ENCODE peak calls at places on chromosomes 4 and X, in four cellular contexts. One of them, this sample, is unnamed.

GRCh38 chr4:107299646-107300045 is 263.5 kb upstream of the DKK2 start:
- DNase-seq in WERI-Rb-1: no peak
- DNase-seq in body of pancreas: no peak
- DNase-seq in left ventricle myocardium inferior: no peak
- DNase-seq in this sample: no peak

GRCh38 chr4:3420606-3420955 is 21.2 kb upstream of the HGFAC start:
- DNase-seq in WERI-Rb-1: peak
- DNase-seq in body of pancreas: no peak
- DNase-seq in left ventricle myocardium inferior: peak
- DNase-seq in this sample: no peak

GRCh38 chr4:152983774-152984411 is 47.8 kb downstream of the FHDC1 start:
- DNase-seq in WERI-Rb-1: no peak
- DNase-seq in body of pancreas: no peak
- DNase-seq in left ventricle myocardium inferior: no peak
- DNase-seq in this sample: peak

GRCh38 chr4:3494501-3494900 is 31.4 kb downstream of the DOK7 start:
- DNase-seq in WERI-Rb-1: no peak
- DNase-seq in body of pancreas: no peak
- DNase-seq in left ventricle myocardium inferior: no peak
- DNase-seq in this sample: no peak

GRCh38 chr4:141387299-141387698 is 166.6 kb downstream of the ZNF330 start:
- DNase-seq in WERI-Rb-1: no peak
- DNase-seq in body of pancreas: no peak
- DNase-seq in left ventricle myocardium inferior: no peak
- DNase-seq in this sample: no peak

GRCh38 chrX:102067966-102068723 is 57.3 kb upstream of the TCEAL2 start:
- DNase-seq in WERI-Rb-1: no peak
- DNase-seq in body of pancreas: peak
- DNase-seq in left ventricle myocardium inferior: no peak
- DNase-seq in this sample: peak

GRCh38 chr4:68518889-68519288 is 57.2 kb downstream of the UGT2B17 start:
- DNase-seq in WERI-Rb-1: no peak
- DNase-seq in body of pancreas: no peak
- DNase-seq in left ventricle myocardium inferior: no peak
- DNase-seq in this sample: no peak

GRCh38 chrX:13471269-13471668 is 98.1 kb upstream of the EGFL6 start:
- DNase-seq in WERI-Rb-1: peak
- DNase-seq in body of pancreas: no peak
- DNase-seq in left ventricle myocardium inferior: no peak
- DNase-seq in this sample: no peak

GRCh38 chr4:8554555-8555100 is 25.6 kb upstream of the GPR78 start:
- DNase-seq in WERI-Rb-1: no peak
- DNase-seq in body of pancreas: no peak
- DNase-seq in left ventricle myocardium inferior: no peak
- DNase-seq in this sample: no peak

DNA sequence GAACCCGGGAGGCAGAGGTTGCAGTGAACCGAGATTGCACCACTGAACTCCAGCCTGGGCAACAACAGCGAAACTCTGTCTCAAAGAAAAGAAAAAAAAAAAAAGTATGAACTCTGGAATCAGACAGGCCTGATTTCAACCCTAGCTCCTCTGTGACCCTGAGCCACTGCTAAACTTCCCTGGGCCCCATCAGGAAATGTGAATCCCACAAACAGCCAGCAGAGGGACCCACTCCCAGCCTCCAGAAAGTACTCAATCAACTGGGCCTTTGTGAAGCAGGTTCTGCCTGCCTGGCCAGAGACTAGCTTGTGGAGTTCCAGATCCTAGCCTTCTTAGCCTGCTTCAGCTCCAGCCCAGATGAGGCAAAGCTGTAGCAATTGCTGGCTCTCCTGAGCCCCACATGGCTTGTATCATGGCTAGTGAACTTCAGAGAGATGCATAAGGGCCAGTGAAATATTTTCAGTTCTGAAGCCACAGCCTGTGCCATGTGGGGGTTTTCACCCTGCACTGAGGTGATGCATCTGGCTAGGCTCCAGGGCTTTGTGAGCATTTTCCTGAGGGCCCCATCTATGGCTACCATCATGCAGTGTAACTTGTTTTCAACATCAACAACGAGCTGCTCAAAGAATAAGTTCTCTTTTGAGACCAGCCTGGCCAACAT is 7.2 kb upstream of the IDS start:
- DNase-seq in WERI-Rb-1: peak
- DNase-seq in body of pancreas: peak
- DNase-seq in left ventricle myocardium inferior: peak
- DNase-seq in this sample: peak
- TF ChIP-seq CTCF in WERI-Rb-1: peak
- TF ChIP-seq CTCF in body of pancreas: peak
- TF ChIP-seq CTCF in left ventricle myocardium inferior: peak
- TF ChIP-seq CTCF in this sample: peak

GRCh38 chrX:115234220-115234557 is 293 bp upstream of the LRCH2 start:
- DNase-seq in WERI-Rb-1: no peak
- DNase-seq in body of pancreas: no peak
- DNase-seq in left ventricle myocardium inferior: no peak
- DNase-seq in this sample: peak
- H3K4me3 ChIP-seq in WERI-Rb-1: peak
- H3K4me3 ChIP-seq in body of pancreas: no peak
- H3K4me3 ChIP-seq in left ventricle myocardium inferior: peak
- H3K4me3 ChIP-seq in this sample: peak

DNA sequence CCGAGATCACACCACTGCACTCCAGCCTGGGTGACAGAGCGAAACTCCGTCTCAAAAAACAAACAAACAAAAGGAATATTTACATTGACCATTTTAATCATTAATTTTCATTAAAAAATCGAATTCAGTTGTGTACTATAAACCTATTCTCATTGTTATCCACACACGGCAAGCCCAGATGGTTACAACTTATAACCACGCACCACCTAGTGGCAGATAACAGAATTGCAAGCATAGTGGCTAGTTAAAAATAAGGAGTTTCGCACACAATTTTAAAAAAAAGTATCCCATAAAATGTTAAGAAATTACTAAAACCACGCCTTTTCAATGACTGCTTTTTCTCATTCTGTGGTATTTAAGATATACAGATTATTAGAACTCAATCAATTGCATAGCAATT is 25.4 kb downstream of the MBNL3 start:
- DNase-seq in WERI-Rb-1: peak
- DNase-seq in body of pancreas: peak
- DNase-seq in left ventricle myocardium inferior: no peak
- DNase-seq in this sample: peak
- TF ChIP-seq CTCF in WERI-Rb-1: peak
- TF ChIP-seq CTCF in body of pancreas: peak
- TF ChIP-seq CTCF in left ventricle myocardium inferior: peak
- TF ChIP-seq CTCF in this sample: peak

GRCh38 chr4:112518675-112519074 is 2.7 kb upstream of the NEUROG2 start:
- DNase-seq in WERI-Rb-1: no peak
- DNase-seq in body of pancreas: no peak
- DNase-seq in left ventricle myocardium inferior: no peak
- DNase-seq in this sample: no peak

GRCh38 chr4:112516076-112516385 is at the start of gene NEUROG2:
- DNase-seq in WERI-Rb-1: no peak
- DNase-seq in body of pancreas: no peak
- DNase-seq in left ventricle myocardium inferior: no peak
- DNase-seq in this sample: no peak

GRCh38 chr4:112517911-112518310 is 1.9 kb upstream of the NEUROG2 start:
- DNase-seq in WERI-Rb-1: no peak
- DNase-seq in body of pancreas: no peak
- DNase-seq in left ventricle myocardium inferior: no peak
- DNase-seq in this sample: no peak

GRCh38 chr4:112516401-112517066 is 554 bp upstream of the NEUROG2 start:
- DNase-seq in WERI-Rb-1: peak
- DNase-seq in body of pancreas: no peak
- DNase-seq in left ventricle myocardium inferior: no peak
- DNase-seq in this sample: no peak

DNA sequence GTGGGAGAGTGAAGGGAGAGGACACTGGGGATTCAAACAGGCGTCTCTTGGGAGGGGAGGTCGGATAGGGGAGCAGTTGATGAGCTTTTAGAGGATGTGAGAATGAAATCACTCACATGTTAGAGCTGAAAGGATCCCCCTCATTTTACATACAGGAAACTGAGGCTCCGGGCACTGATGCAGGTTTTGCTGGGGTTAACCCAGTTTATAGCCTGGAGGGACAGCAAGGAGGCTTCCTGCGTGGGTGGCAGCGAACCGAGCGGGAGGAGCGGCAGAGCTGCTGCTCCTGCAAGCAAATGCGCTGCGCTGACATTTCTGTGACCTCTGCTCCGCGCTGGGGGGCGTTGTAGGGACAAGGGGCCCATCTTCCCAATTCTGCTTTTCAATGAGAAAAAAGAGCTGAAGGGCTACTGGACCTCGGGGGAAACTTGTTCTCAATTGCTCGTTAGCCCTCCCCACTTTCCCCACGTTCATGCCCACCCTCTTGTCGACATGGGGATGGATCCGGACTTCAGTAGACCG is 1.1 kb upstream of the NEUROG2 start:
- DNase-seq in WERI-Rb-1: no peak
- DNase-seq in body of pancreas: no peak
- DNase-seq in left ventricle myocardium inferior: no peak
- DNase-seq in this sample: no peak
- H3K4me3 ChIP-seq in WERI-Rb-1: peak
- H3K4me3 ChIP-seq in body of pancreas: no peak
- H3K4me3 ChIP-seq in left ventricle myocardium inferior: peak
- H3K4me3 ChIP-seq in this sample: no peak

GRCh38 chr4:1097553-1097952 is 15.8 kb downstream of the RNF212 start:
- DNase-seq in WERI-Rb-1: no peak
- DNase-seq in body of pancreas: no peak
- DNase-seq in left ventricle myocardium inferior: no peak
- DNase-seq in this sample: no peak

GRCh38 chr4:1098311-1098925 is 14.9 kb downstream of the RNF212 start:
- DNase-seq in WERI-Rb-1: no peak
- DNase-seq in body of pancreas: no peak
- DNase-seq in left ventricle myocardium inferior: no peak
- DNase-seq in this sample: no peak

GRCh38 chr4:1094336-1094690 is 19.1 kb downstream of the RNF212 start:
- DNase-seq in WERI-Rb-1: no peak
- DNase-seq in body of pancreas: no peak
- DNase-seq in left ventricle myocardium inferior: no peak
- DNase-seq in this sample: no peak

GRCh38 chr4:1099270-1099669 is 14.1 kb downstream of the RNF212 start:
- DNase-seq in WERI-Rb-1: no peak
- DNase-seq in body of pancreas: no peak
- DNase-seq in left ventricle myocardium inferior: no peak
- DNase-seq in this sample: no peak

GRCh38 chr4:1096841-1097240 is 16.5 kb downstream of the RNF212 start:
- DNase-seq in WERI-Rb-1: no peak
- DNase-seq in body of pancreas: no peak
- DNase-seq in left ventricle myocardium inferior: no peak
- DNase-seq in this sample: no peak
- TF ChIP-seq CTCF in WERI-Rb-1: no peak
- TF ChIP-seq CTCF in body of pancreas: no peak
- TF ChIP-seq CTCF in left ventricle myocardium inferior: no peak
- TF ChIP-seq CTCF in this sample: no peak

GRCh38 chrX:45765281-45765680 is 564.6 kb upstream of the DIPK2B start:
- DNase-seq in WERI-Rb-1: no peak
- DNase-seq in body of pancreas: no peak
- DNase-seq in left ventricle myocardium inferior: no peak
- DNase-seq in this sample: no peak
- H3K4me3 ChIP-seq in WERI-Rb-1: no peak
- H3K4me3 ChIP-seq in body of pancreas: no peak
- H3K4me3 ChIP-seq in left ventricle myocardium inferior: no peak
- H3K4me3 ChIP-seq in this sample: no peak

GRCh38 chr4:93748380-93748779 is 80.2 kb upstream of the ATOH1 start:
- DNase-seq in WERI-Rb-1: no peak
- DNase-seq in body of pancreas: no peak
- DNase-seq in left ventricle myocardium inferior: no peak
- DNase-seq in this sample: no peak
- TF ChIP-seq CTCF in WERI-Rb-1: no peak
- TF ChIP-seq CTCF in body of pancreas: no peak
- TF ChIP-seq CTCF in left ventricle myocardium inferior: no peak
- TF ChIP-seq CTCF in this sample: no peak

DNA sequence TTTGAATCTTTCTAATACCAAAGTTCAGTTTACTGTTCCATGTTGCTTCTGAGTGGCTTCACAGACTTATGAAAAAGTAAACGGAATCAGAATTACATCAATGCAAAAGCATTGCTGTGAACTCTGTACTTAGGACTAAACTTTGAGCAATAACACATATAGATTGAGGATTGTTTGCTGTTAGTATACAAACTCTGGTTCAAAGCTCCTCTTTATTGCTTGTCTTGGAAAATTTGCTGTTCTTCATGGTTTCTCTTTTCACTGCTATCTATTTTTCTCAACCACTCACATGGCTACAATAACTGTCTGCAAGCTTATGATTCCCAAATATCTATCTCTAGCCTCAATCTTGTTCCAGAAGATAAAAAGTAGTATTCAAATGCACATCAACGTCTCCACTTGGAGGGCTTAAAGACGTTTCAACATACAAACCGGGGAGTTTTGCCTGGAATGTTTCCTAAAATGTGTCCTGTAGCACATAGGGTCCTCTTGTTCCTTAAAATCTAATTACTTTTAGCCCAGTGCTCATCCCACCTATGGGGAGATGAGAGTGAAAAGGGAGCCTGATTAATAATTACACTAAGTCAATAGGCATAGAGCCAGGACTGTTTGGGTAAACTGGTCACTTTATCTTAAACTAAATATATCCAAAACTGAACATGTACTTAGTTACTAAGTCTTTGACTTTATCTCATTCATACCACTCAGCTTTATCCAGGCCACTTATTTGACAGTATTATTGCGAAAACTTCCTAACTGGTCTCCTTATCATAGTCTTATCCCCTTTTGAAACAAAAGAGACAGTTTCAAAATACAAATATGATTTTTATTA is 3.6 kb upstream of the AFP start:
- DNase-seq in WERI-Rb-1: no peak
- DNase-seq in body of pancreas: no peak
- DNase-seq in left ventricle myocardium inferior: no peak
- DNase-seq in this sample: no peak
- H3K4me3 ChIP-seq in WERI-Rb-1: no peak
- H3K4me3 ChIP-seq in body of pancreas: no peak
- H3K4me3 ChIP-seq in left ventricle myocardium inferior: no peak
- H3K4me3 ChIP-seq in this sample: no peak